ENCODE peak calls at places on chromosome 11, in four cellular contexts. C, O, W and R are unnamed samples.

GRCh38 chr11:23112987-23113886 is 253.0 kb upstream of the CCDC179 start:
- DNase-seq in W (no peak), O (peak), C (no peak), R (peak)

GRCh38 chr11:108221401-108221800 is 1.0 kb downstream of the NPAT start:
- DNase-seq in W (no peak), O (peak), C (no peak), R (no peak)

GRCh38 chr11:72243567-72244316 is at the start of gene PHOX2A:
- DNase-seq in O (no peak), C (no peak), W (no peak), R (no peak)

GRCh38 chr11:96186806-96187205 is 156.2 kb downstream of the MAML2 start:
- DNase-seq in C (no peak), O (no peak), W (no peak), R (no peak)

GRCh38 chr11:35272391-35272821 is 133.4 kb downstream of the CD44 start:
- DNase-seq in O (no peak), W (no peak), C (peak), R (no peak)

GRCh38 chr11:107576497-107577086 is 11.1 kb upstream of the ALKBH8 start:
- DNase-seq in O (peak), C (peak), W (no peak), R (no peak)

GRCh38 chr11:69888671-69889076 is 69.5 kb upstream of the FGF3 start:
- DNase-seq in O (peak), C (peak), W (peak), R (peak)

GRCh38 chr11:115709297-115709696 is 205.1 kb upstream of the CADM1 start:
- DNase-seq in C (no peak), W (no peak), O (no peak), R (no peak)

GRCh38 chr11:36452231-36452630 is 57.8 kb downstream of the TRAF6 start:
- DNase-seq in C (peak), W (no peak), O (peak), R (no peak)

GRCh38 chr11:134554106-134554505 is 142.1 kb upstream of the B3GAT1 start:
- DNase-seq in C (no peak), W (no peak), O (no peak), R (no peak)

GRCh38 chr11:21622995-21623394 is 569.9 kb upstream of the ANO5 start:
- DNase-seq in C (no peak), O (no peak), W (no peak), R (no peak)

GRCh38 chr11:76824980-76825725 is 35.6 kb upstream of the ACER3 start:
- DNase-seq in O (no peak), W (no peak), C (no peak), R (no peak)

GRCh38 chr11:14583252-14584105 is 60.1 kb upstream of the PDE3B start:
- DNase-seq in C (no peak), O (no peak), W (no peak), R (no peak)

GRCh38 chr11:5524756-5525155 is 8.3 kb upstream of the UBQLNL start:
- DNase-seq in O (no peak), W (no peak), C (no peak), R (no peak)

GRCh38 chr11:24391165-24391564 is 105.7 kb upstream of the LUZP2 start:
- DNase-seq in C (no peak), W (no peak), O (peak), R (no peak)

GRCh38 chr11:75468534-75469340 is 35.7 kb upstream of the KLHL35 start:
- DNase-seq in O (peak), W (no peak), C (no peak), R (peak)

GRCh38 chr11:118287006-118287405 is 17.5 kb upstream of the CD3E start:
- DNase-seq in W (no peak), O (peak), C (no peak), R (no peak)

GRCh38 chr11:119804698-119805097 is 75.7 kb upstream of the NECTIN1 start:
- DNase-seq in O (no peak), C (no peak), W (no peak), R (no peak)